ENCODE peak calls at places on chromosomes 11 and 22, in six cellular contexts. B is GM04504; P is activated CD4-positive, CD25-positive, alpha-beta regulatory T cell treated with anti-CD3 and anti-CD28 coated beads, Interleukin-2, amount 50 U/mL, for 72 hours; E is Calu3; I is stimulated activated CD8-positive, alpha-beta memory T cell treated with anti-CD3 and anti-CD28 coated beads, Interleukin-2, amount 100 ng/mL, for 1 hour; Z is renal cortical epithelial cell. A is an unnamed sample.

GRCh38 chr11:69914286-69915150 is 95.3 kb upstream of the FGF3 start:
- DNase-seq in B (no peak), P (peak; percentile 28), E (peak; percentile 60), I (no peak), Z (no peak), A (no peak)

GRCh38 chr11:128924109-128924508 is 18.6 kb downstream of the TP53AIP1 start:
- DNase-seq in B (no peak), P (no peak), E (no peak), I (no peak), Z (no peak), A (no peak)

GRCh38 chr11:128931066-128931465 is 11.6 kb downstream of the TP53AIP1 start:
- DNase-seq in B (no peak), P (no peak), E (no peak), I (no peak), Z (no peak), A (no peak)

GRCh38 chr22:49244466-49245420 is 582.9 kb downstream of the BRD1 start:
- DNase-seq in B (no peak), P (no peak), E (no peak), I (no peak), Z (no peak), A (no peak)

GRCh38 chr11:115257286-115258077 is 246.7 kb downstream of the CADM1 start:
- DNase-seq in B (no peak), P (no peak), E (no peak), I (no peak), Z (no peak), A (no peak)

GRCh38 chr11:115775846-115776245 is 271.6 kb upstream of the CADM1 start:
- DNase-seq in B (no peak), P (no peak), E (no peak), I (no peak), Z (no peak), A (no peak)

GRCh38 chr11:81165164-81165563 is 1568.5 kb downstream of the FAM181B start:
- DNase-seq in B (no peak), P (no peak), E (no peak), I (no peak), Z (peak; percentile 4), A (no peak)

GRCh38 chr22:32378703-32379272 is 21.1 kb downstream of the RFPL3 start:
- DNase-seq in B (no peak), P (no peak), E (peak; percentile 59), I (no peak), Z (peak; percentile 27), A (peak; percentile 37)

GRCh38 chr22:40552070-40552469 is 84.4 kb downstream of the MRTFA start:
- DNase-seq in B (no peak), P (no peak), E (no peak), I (no peak), Z (no peak), A (no peak)

GRCh38 chr11:134712228-134713145 is 300.4 kb upstream of the B3GAT1 start:
- DNase-seq in B (no peak), P (no peak), E (no peak), I (no peak), Z (no peak), A (no peak)

GRCh38 chr11:113849713-113850112 is 25.7 kb downstream of the USP28 start:
- DNase-seq in B (no peak), P (no peak), E (no peak), I (no peak), Z (no peak), A (no peak)

GRCh38 chr11:104984818-104985217 is 16.4 kb upstream of the CASP4 start:
- DNase-seq in B (no peak), P (no peak), E (no peak), I (no peak), Z (no peak), A (no peak)

GRCh38 chr11:45390407-45390806 is 104.3 kb upstream of the SYT13 start:
- DNase-seq in B (no peak), P (no peak), E (no peak), I (no peak), Z (no peak), A (no peak)

GRCh38 chr11:19868281-19868821 is 155.7 kb downstream of the NAV2 start:
- DNase-seq in B (peak; percentile 82), P (no peak), E (no peak), I (no peak), Z (no peak), A (no peak)

GRCh38 chr22:31915499-31916065 is 28.8 kb upstream of the YWHAH start:
- DNase-seq in B (no peak), P (no peak), E (no peak), I (no peak), Z (no peak), A (no peak)

GRCh38 chr11:8261921-8262551 is 1.6 kb downstream of the LMO1 start:
- DNase-seq in B (no peak), P (no peak), E (no peak), I (no peak), Z (no peak), A (no peak)

GRCh38 chr11:113378692-113379091 is 8.9 kb upstream of the ANKK1 start:
- DNase-seq in B (no peak), P (no peak), E (no peak), I (no peak), Z (no peak), A (no peak)

GRCh38 chr11:108958446-108959123 is 293.7 kb downstream of the DDX10 start:
- DNase-seq in B (peak; percentile 53), P (no peak), E (no peak), I (no peak), Z (peak; percentile 23), A (peak; percentile 25)

GRCh38 chr22:26038365-26038764 is 130.9 kb upstream of the SEZ6L start:
- DNase-seq in B (no peak), P (no peak), E (no peak), I (no peak), Z (no peak), A (no peak)

GRCh38 chr11:111734383-111735261 is 31.6 kb downstream of the PPP2R1B start:
- DNase-seq in B (no peak), P (no peak), E (no peak), I (no peak), Z (peak; percentile 16), A (no peak)

GRCh38 chr22:24244144-24244787 is 616 bp downstream of the GGT5 start:
- DNase-seq in B (no peak), P (no peak), E (no peak), I (no peak), Z (no peak), A (no peak)

GRCh38 chr11:12508151-12508740 is 130.9 kb downstream of the PARVA start:
- DNase-seq in B (peak; percentile 70), P (no peak), E (no peak), I (no peak), Z (no peak), A (no peak)

GRCh38 chr11:43367382-43368178 is 8.9 kb downstream of the TTC17 start:
- DNase-seq in B (no peak), P (no peak), E (no peak), I (no peak), Z (peak; percentile 32), A (peak; percentile 3)

GRCh38 chr22:49825944-49826602 is 1.6 kb downstream of the BRD1 start:
- DNase-seq in B (no peak), P (peak; percentile 54), E (peak; percentile 37), I (peak; percentile 47), Z (peak; percentile 25), A (no peak)

A was measured in kidney glomerular epithelial cell.